ENCODE peak calls at places on chromosome 17, in six cellular contexts. N, L, H, D, A and W are unnamed samples.

GRCh38 chr17:78855561-78856165 is 15.0 kb upstream of the USP36 start:
- DNase-seq in N (no peak), L (no peak), H (no peak), D (no peak), A (no peak), W (no peak)

GRCh38 chr17:38550661-38551060 is 55.1 kb downstream of the SRCIN1 start:
- DNase-seq in N (peak), L (peak), H (no peak), D (no peak), A (no peak), W (peak)

GRCh38 chr17:13428611-13429042 is 173.1 kb downstream of the HS3ST3A1 start:
- DNase-seq in N (no peak), L (no peak), H (no peak), D (no peak), A (no peak), W (no peak)

GRCh38 chr17:50708050-50709000 is 611 bp upstream of the ANKRD40 start:
- DNase-seq in N (no peak), L (no peak), H (no peak), D (no peak), A (no peak), W (peak)

GRCh38 chr17:78865682-78866390 is 25.2 kb upstream of the USP36 start:
- DNase-seq in N (peak), L (peak), H (peak), D (peak), A (peak), W (peak)

GRCh38 chr17:72852267-72852945 is 240.1 kb downstream of the SLC39A11 start:
- DNase-seq in N (no peak), L (no peak), H (no peak), D (no peak), A (no peak), W (no peak)

GRCh38 chr17:5272313-5272712 is 9.8 kb upstream of the RABEP1 start:
- DNase-seq in N (no peak), L (no peak), H (no peak), D (no peak), A (no peak), W (no peak)

GRCh38 chr17:50681260-50682200 is 26.2 kb downstream of the ANKRD40 start:
- DNase-seq in N (no peak), L (no peak), H (no peak), D (peak), A (no peak), W (peak)

GRCh38 chr17:77725851-77726250 is 232.7 kb upstream of the TNRC6C start:
- DNase-seq in N (no peak), L (no peak), H (no peak), D (no peak), A (no peak), W (no peak)

GRCh38 chr17:80002690-80003490 is 32.8 kb downstream of the TBC1D16 start:
- DNase-seq in N (no peak), L (peak), H (no peak), D (no peak), A (no peak), W (no peak)

GRCh38 chr17:17416007-17416399 is 60.8 kb upstream of the MED9 start:
- DNase-seq in N (no peak), L (no peak), H (no peak), D (no peak), A (no peak), W (peak)

GRCh38 chr17:22459953-22460350 is 767.6 kb downstream of the KCNJ18 start:
- DNase-seq in N (no peak), L (no peak), H (no peak), D (no peak), A (no peak), W (no peak)

GRCh38 chr17:3846739-3847670 is 959 bp upstream of the NCBP3 start:
- DNase-seq in N (no peak), L (no peak), H (no peak), D (peak), A (no peak), W (no peak)

GRCh38 chr17:50034504-50035364 is 21.2 kb upstream of the ITGA3 start:
- DNase-seq in N (no peak), L (no peak), H (peak), D (peak), A (no peak), W (no peak)

GRCh38 chr17:61689610-61690180 is 98.7 kb upstream of the NACA2 start:
- DNase-seq in N (no peak), L (no peak), H (no peak), D (no peak), A (no peak), W (no peak)

GRCh38 chr17:7314719-7315569 is at the start of gene GPS2:
- DNase-seq in N (peak), L (peak), H (peak), D (peak), A (peak), W (peak)

GRCh38 chr17:3603119-3603869 is 5.9 kb downstream of the TRPV1 start:
- DNase-seq in N (no peak), L (no peak), H (no peak), D (no peak), A (no peak), W (no peak)

GRCh38 chr17:27593232-27593856 is 37.6 kb upstream of the LGALS9 start:
- DNase-seq in N (no peak), L (no peak), H (no peak), D (no peak), A (no peak), W (no peak)

GRCh38 chr17:34276826-34277225 is 6.8 kb downstream of the CCL7 start:
- DNase-seq in N (no peak), L (no peak), H (no peak), D (no peak), A (no peak), W (no peak)

GRCh38 chr17:13393841-13394710 is 207.7 kb downstream of the HS3ST3A1 start:
- DNase-seq in N (peak), L (no peak), H (no peak), D (no peak), A (no peak), W (no peak)

GRCh38 chr17:76840443-76840767 is 27.8 kb upstream of the MGAT5B start:
- DNase-seq in N (no peak), L (no peak), H (no peak), D (no peak), A (no peak), W (no peak)

GRCh38 chr17:6684881-6685767 is 28.0 kb downstream of the SLC13A5 start:
- DNase-seq in N (no peak), L (no peak), H (no peak), D (no peak), A (no peak), W (no peak)

GRCh38 chr17:13266596-13266995 is 248.8 kb upstream of the ELAC2 start:
- DNase-seq in N (no peak), L (no peak), H (no peak), D (no peak), A (no peak), W (no peak)

GRCh38 chr17:7354262-7354781 is 634 bp upstream of the TMEM95 start:
- DNase-seq in N (no peak), L (no peak), H (no peak), D (no peak), A (no peak), W (peak)

GRCh38 chr17:4658478-4659305 is 17.2 kb upstream of the ALOX15 start:
- DNase-seq in N (no peak), L (no peak), H (no peak), D (no peak), A (no peak), W (peak)

GRCh38 chr17:49588726-49589555 is 13.3 kb downstream of the NXPH3 start:
- DNase-seq in N (no peak), L (no peak), H (no peak), D (no peak), A (no peak), W (no peak)

GRCh38 chr17:9472541-9472940 is 103.1 kb downstream of the STX8 start:
- DNase-seq in N (peak), L (no peak), H (peak), D (peak), A (no peak), W (no peak)

GRCh38 chr17:31480904-31481782 is 89.7 kb downstream of the RAB11FIP4 start:
- DNase-seq in N (no peak), L (no peak), H (no peak), D (no peak), A (no peak), W (no peak)

GRCh38 chr17:42281571-42282096 is 5.4 kb upstream of the STAT5B start:
- DNase-seq in N (no peak), L (peak), H (no peak), D (peak), A (no peak), W (no peak)

GRCh38 chr17:62778990-62779681 is 29.0 kb downstream of the MARCHF10 start:
- DNase-seq in N (peak), L (peak), H (no peak), D (peak), A (no peak), W (no peak)

GRCh38 chr17:9837551-9838471 is 12.1 kb downstream of the GLP2R start:
- DNase-seq in N (peak), L (no peak), H (no peak), D (peak), A (no peak), W (no peak)

GRCh38 chr17:73719588-73720071 is 75.4 kb upstream of the SDK2 start:
- DNase-seq in N (peak), L (no peak), H (peak), D (no peak), A (no peak), W (no peak)

GRCh38 chr17:63626551-63627228 is 4.5 kb downstream of the MAP3K3 start:
- DNase-seq in N (no peak), L (no peak), H (no peak), D (no peak), A (no peak), W (no peak)

GRCh38 chr17:49677134-49677932 is 564 bp downstream of the SPOP start:
- DNase-seq in N (peak), L (peak), H (peak), D (peak), A (peak), W (peak)

GRCh38 chr17:16986391-16986790 is 14.5 kb upstream of the TNFRSF13B start:
- DNase-seq in N (no peak), L (no peak), H (no peak), D (peak), A (no peak), W (no peak)

GRCh38 chr17:20706752-20707372 is 127.3 kb downstream of the CDRT15L2 start:
- DNase-seq in N (no peak), L (no peak), H (no peak), D (peak), A (no peak), W (no peak)

DNA sequence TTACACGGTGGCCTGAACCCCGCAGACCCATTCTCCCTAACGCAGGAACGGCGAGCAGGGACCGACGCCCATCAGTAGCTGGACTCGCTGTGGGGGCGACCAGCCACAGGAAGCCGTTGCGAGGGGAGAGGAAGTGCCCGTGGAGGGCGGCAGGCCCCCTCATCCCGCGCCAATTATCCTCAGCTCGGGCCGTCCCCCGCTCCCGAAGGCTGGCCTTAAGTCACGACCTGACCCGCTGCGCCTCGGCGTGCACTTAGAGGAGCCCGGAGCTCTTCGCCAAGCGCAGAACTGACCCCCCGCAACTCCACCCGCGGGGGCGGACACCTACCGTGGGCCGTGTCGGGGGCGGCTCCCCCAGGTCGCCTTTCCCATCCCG is 401 bp downstream of the ARL16 start:
- DNase-seq in N (no peak), L (no peak), H (no peak), D (no peak), A (no peak), W (no peak)
- TF ChIP-seq POLR2A in N (no peak), L (no peak), H (no peak), D (no peak), A (no peak), W (no peak)

GRCh38 chr17:40219073-40219860 is at the start of gene WIPF2:
- DNase-seq in N (peak), L (peak), H (peak), D (peak), A (peak), W (peak)
- TF ChIP-seq POLR2A in N (peak), L (no peak), H (peak), D (peak), A (no peak), W (peak)

GRCh38 chr17:75321506-75321905 is 32.3 kb upstream of the SLC25A19 start:
- DNase-seq in N (no peak), L (no peak), H (no peak), D (no peak), A (no peak), W (no peak)

GRCh38 chr17:75318211-75318610 is 29.0 kb upstream of the SLC25A19 start:
- DNase-seq in N (no peak), L (peak), H (no peak), D (no peak), A (no peak), W (no peak)

GRCh38 chr17:75317671-75318070 is 28.4 kb upstream of the SLC25A19 start:
- DNase-seq in N (no peak), L (no peak), H (no peak), D (peak), A (no peak), W (no peak)

GRCh38 chr17:75318615-75319222 is 29.5 kb upstream of the SLC25A19 start:
- DNase-seq in N (no peak), L (no peak), H (no peak), D (no peak), A (no peak), W (no peak)

GRCh38 chr17:75319818-75320691 is 30.8 kb upstream of the SLC25A19 start:
- DNase-seq in N (no peak), L (no peak), H (no peak), D (peak), A (no peak), W (no peak)
- TF ChIP-seq POLR2A in N (no peak), L (no peak), H (no peak), D (no peak), A (peak), W (no peak)

GRCh38 chr17:81090361-81091133 is 55.6 kb downstream of the BAIAP2 start:
- DNase-seq in N (peak), L (peak), H (peak), D (peak), A (peak), W (peak)
- TF ChIP-seq POLR2A in N (no peak), L (no peak), H (no peak), D (no peak), A (no peak), W (no peak)

GRCh38 chr17:45894022-45894784 is at the start of gene MAPT:
- DNase-seq in N (peak), L (peak), H (peak), D (peak), A (peak), W (peak)
- TF ChIP-seq POLR2A in N (peak), L (no peak), H (no peak), D (no peak), A (no peak), W (no peak)

DNA sequence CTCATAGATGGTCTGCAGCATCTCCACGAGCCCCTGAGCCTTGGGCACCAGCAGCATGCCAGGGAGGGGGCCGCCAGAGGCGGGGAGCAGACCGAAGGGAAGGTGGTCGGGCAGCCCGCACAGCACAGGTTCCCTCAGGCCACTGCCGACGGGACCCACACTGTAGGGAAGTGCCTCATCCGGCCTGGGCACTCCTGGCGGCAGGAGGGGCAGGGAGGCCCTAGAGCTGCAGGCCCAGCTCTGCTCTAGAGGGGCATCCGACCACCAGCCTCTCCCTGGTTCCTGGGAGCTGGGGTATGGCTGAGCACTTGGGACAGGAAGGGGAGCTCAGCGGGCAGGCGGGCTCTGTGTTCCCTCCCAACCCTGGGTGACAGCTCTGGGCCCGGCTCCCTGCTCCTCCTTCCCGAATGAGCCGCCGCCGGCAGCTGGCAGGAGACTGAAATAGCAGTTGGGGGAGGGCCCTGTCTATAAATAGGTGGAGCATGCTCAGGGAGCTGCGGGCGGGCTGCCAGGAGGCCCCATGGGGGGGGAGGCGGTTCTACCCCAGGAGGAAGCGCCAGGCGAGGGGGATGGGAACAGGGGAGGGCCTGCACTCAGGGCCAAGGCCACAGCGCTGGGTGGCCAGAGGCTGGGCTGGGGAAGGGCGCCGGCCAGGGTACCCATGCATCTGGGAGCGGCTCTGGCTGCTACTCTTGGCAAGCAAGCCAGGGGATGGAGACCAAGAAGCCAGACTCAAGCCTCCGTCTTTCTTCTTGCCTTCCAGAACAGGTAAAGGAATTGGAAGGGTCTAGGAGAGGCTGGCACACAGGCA is 12.4 kb downstream of the HDAC5 start:
- DNase-seq in N (peak), L (peak), H (peak), D (peak), A (peak), W (peak)
- TF ChIP-seq POLR2A in N (peak), L (no peak), H (peak), D (no peak), A (no peak), W (no peak)